ENCODE peak calls at places on chromosomes 3 and 15, in four cellular contexts. H is left ventricle myocardium inferior, X is T-cell, W is GM20000. T is an unnamed sample.

GRCh38 chr3:190261740-190262139 is 60.5 kb downstream of the CLDN1 start:
- DNase-seq in H (no peak), X (no peak), W (no peak), T (no peak)

GRCh38 chr3:25856902-25857518 is 67.1 kb downstream of the OXSM start:
- DNase-seq in H (no peak), X (no peak), W (peak), T (peak)

GRCh38 chr15:40906101-40906946 is 12.1 kb downstream of the VPS18 start:
- DNase-seq in H (peak), X (peak), W (peak), T (peak)

GRCh38 chr3:108219336-108219735 is 2.9 kb downstream of the IFT57 start:
- DNase-seq in H (no peak), X (no peak), W (peak), T (no peak)

GRCh38 chr3:4985330-4986174 is 6.3 kb downstream of the BHLHE40 start:
- DNase-seq in H (no peak), X (no peak), W (no peak), T (peak)

GRCh38 chr3:48233542-48233941 is 7.4 kb upstream of the ZNF589 start:
- DNase-seq in H (no peak), X (no peak), W (no peak), T (no peak)

GRCh38 chr15:25501828-25502446 is 63.1 kb upstream of the UBE3A start:
- DNase-seq in H (no peak), X (no peak), W (no peak), T (peak)

GRCh38 chr3:65950340-65951326 is 88.1 kb downstream of the MAGI1 start:
- DNase-seq in H (no peak), X (no peak), W (no peak), T (no peak)

GRCh38 chr3:17820275-17820674 is 77.8 kb upstream of the TBC1D5 start:
- DNase-seq in H (no peak), X (no peak), W (no peak), T (no peak)

GRCh38 chr15:99414755-99415731 is 150.7 kb upstream of the MEF2A start:
- DNase-seq in H (no peak), X (no peak), W (no peak), T (no peak)

GRCh38 chr15:77032052-77032646 is 37.2 kb downstream of the PSTPIP1 start:
- DNase-seq in H (no peak), X (no peak), W (no peak), T (no peak)

GRCh38 chr15:43518073-43518761 is 809 bp downstream of the MAP1A start:
- DNase-seq in H (no peak), X (no peak), W (no peak), T (no peak)

GRCh38 chr3:120077726-120078125 is 16.5 kb downstream of the GSK3B start:
- DNase-seq in H (no peak), X (no peak), W (no peak), T (no peak)

GRCh38 chr3:139954146-139954545 is 19.2 kb downstream of the CLSTN2 start:
- DNase-seq in H (no peak), X (no peak), W (no peak), T (no peak)

GRCh38 chr3:184171562-184171961 is 3.1 kb upstream of the AP2M1 start:
- DNase-seq in H (no peak), X (no peak), W (peak), T (peak)

GRCh38 chr3:184040010-184040409 is 8.5 kb downstream of the HTR3D start:
- DNase-seq in H (no peak), X (no peak), W (no peak), T (peak)

GRCh38 chr3:133896002-133896761 is 500 bp upstream of the RAB6B start:
- DNase-seq in H (no peak), X (no peak), W (no peak), T (no peak)